ENCODE peak calls at places on chromosomes 4 and X, in six cellular contexts. K is B cell; O is stromal cell of bone marrow; L is endothelial cell; Z is CD4-positive, alpha-beta T cell; X is EH. N is an unnamed sample.

GRCh38 chr4:119268466-119268865 is 53.5 kb downstream of the FABP2 start:
- DNase-seq in X (peak; percentile 42), O (no peak), Z (no peak), K (no peak), L (no peak), N (no peak)

GRCh38 chr4:8319731-8320385 is 50.3 kb downstream of the HTRA3 start:
- DNase-seq in X (peak; percentile 13), L (no peak), Z (no peak), K (no peak), O (no peak), N (no peak)

GRCh38 chrX:45134303-45134702 is 66.4 kb downstream of the DIPK2B start:
- DNase-seq in K (no peak), L (no peak), X (no peak), O (no peak), Z (no peak), N (no peak)

GRCh38 chr4:110480031-110480549 is 4.1 kb downstream of the ENPEP start:
- DNase-seq in L (no peak), X (peak; percentile 98), Z (no peak), K (no peak), O (peak; percentile 97), N (no peak)

GRCh38 chr4:76611164-76611563 is 176.1 kb downstream of the SHROOM3 start:
- DNase-seq in X (peak; percentile 86), K (no peak), O (peak; percentile 45), Z (no peak), L (no peak), N (no peak)

GRCh38 chrX:110412971-110413726 is 54.5 kb downstream of the RTL9 start:
- DNase-seq in L (peak; percentile 66), X (peak; percentile 69), Z (peak; percentile 59), O (no peak), K (peak; percentile 81), N (peak; percentile 61)

GRCh38 chrX:132040066-132040465 is 17.0 kb downstream of the STK26 start:
- DNase-seq in L (no peak), O (no peak), X (no peak), Z (no peak), K (no peak), N (no peak)

GRCh38 chr4:83731609-83732008 is 195.7 kb downstream of the GPAT3 start:
- DNase-seq in Z (no peak), K (no peak), L (no peak), O (peak; percentile 40), X (peak; percentile 19), N (no peak)

GRCh38 chr4:147361726-147362125 is 119.2 kb upstream of the EDNRA start:
- DNase-seq in O (peak; percentile 91), Z (no peak), L (no peak), X (peak; percentile 95), K (no peak), N (no peak)